ENCODE peak calls at places on chromosomes 11 and 22, in seven cellular contexts. One of them, this sample, is unnamed.

GRCh38 chr11:74185695-74186094 is 14.6 kb downstream of the PPME1 start:
- DNase-seq in NCI-H510A treated with DMSO at 0.1 percent for 48 hours: peak; percentile 76
- DNase-seq in GM12865: no peak
- DNase-seq in mucosa of gallbladder: no peak
- DNase-seq in ecto neural progenitor cell: no peak
- DNase-seq in stimulated activated CD4-positive, alpha-beta T cell treated with anti-CD3 and anti-CD28 coated beads, TNF-alpha, amount 100 ng/mL, for 24 hours: no peak
- DNase-seq in ovary: no peak
- DNase-seq in this sample: no peak

GRCh38 chr11:70365536-70365912 is 32.8 kb upstream of the CTTN start:
- DNase-seq in NCI-H510A treated with DMSO at 0.1 percent for 48 hours: no peak
- DNase-seq in stimulated activated CD4-positive, alpha-beta T cell treated with anti-CD3 and anti-CD28 coated beads, TNF-alpha, amount 100 ng/mL, for 24 hours: no peak
- DNase-seq in ovary: no peak
- DNase-seq in GM12865: no peak
- DNase-seq in ecto neural progenitor cell: no peak
- DNase-seq in mucosa of gallbladder: no peak
- DNase-seq in this sample: no peak

GRCh38 chr22:36369922-36370781 is 17.6 kb downstream of the MYH9 start:
- DNase-seq in ovary: no peak
- DNase-seq in ecto neural progenitor cell: no peak
- DNase-seq in mucosa of gallbladder: peak; percentile 78
- DNase-seq in NCI-H510A treated with DMSO at 0.1 percent for 48 hours: peak; percentile 71
- DNase-seq in stimulated activated CD4-positive, alpha-beta T cell treated with anti-CD3 and anti-CD28 coated beads, TNF-alpha, amount 100 ng/mL, for 24 hours: no peak
- DNase-seq in GM12865: no peak
- DNase-seq in this sample: no peak

GRCh38 chr11:129528296-129528695 is 152.6 kb downstream of the BARX2 start:
- DNase-seq in mucosa of gallbladder: no peak
- DNase-seq in NCI-H510A treated with DMSO at 0.1 percent for 48 hours: no peak
- DNase-seq in stimulated activated CD4-positive, alpha-beta T cell treated with anti-CD3 and anti-CD28 coated beads, TNF-alpha, amount 100 ng/mL, for 24 hours: no peak
- DNase-seq in ecto neural progenitor cell: no peak
- DNase-seq in GM12865: no peak
- DNase-seq in ovary: no peak
- DNase-seq in this sample: no peak

GRCh38 chr11:39745401-39745800 is 1714.1 kb downstream of the LRRC4C start:
- DNase-seq in mucosa of gallbladder: no peak
- DNase-seq in stimulated activated CD4-positive, alpha-beta T cell treated with anti-CD3 and anti-CD28 coated beads, TNF-alpha, amount 100 ng/mL, for 24 hours: no peak
- DNase-seq in ovary: no peak
- DNase-seq in GM12865: no peak
- DNase-seq in ecto neural progenitor cell: no peak
- DNase-seq in NCI-H510A treated with DMSO at 0.1 percent for 48 hours: no peak
- DNase-seq in this sample: no peak

GRCh38 chr11:134980819-134981710 is 569.0 kb upstream of the B3GAT1 start:
- DNase-seq in ecto neural progenitor cell: no peak
- DNase-seq in GM12865: no peak
- DNase-seq in NCI-H510A treated with DMSO at 0.1 percent for 48 hours: no peak
- DNase-seq in stimulated activated CD4-positive, alpha-beta T cell treated with anti-CD3 and anti-CD28 coated beads, TNF-alpha, amount 100 ng/mL, for 24 hours: no peak
- DNase-seq in mucosa of gallbladder: no peak
- DNase-seq in ovary: no peak
- DNase-seq in this sample: no peak

GRCh38 chr11:1640076-1640946 is 10.7 kb downstream of the KRTAP5-5 start:
- DNase-seq in NCI-H510A treated with DMSO at 0.1 percent for 48 hours: no peak
- DNase-seq in stimulated activated CD4-positive, alpha-beta T cell treated with anti-CD3 and anti-CD28 coated beads, TNF-alpha, amount 100 ng/mL, for 24 hours: no peak
- DNase-seq in ovary: no peak
- DNase-seq in ecto neural progenitor cell: peak; percentile 80
- DNase-seq in GM12865: peak; percentile 17
- DNase-seq in mucosa of gallbladder: no peak
- DNase-seq in this sample: no peak

GRCh38 chr11:57598831-57599155 is 1.3 kb downstream of the SERPING1 start:
- DNase-seq in ovary: peak; percentile 25
- DNase-seq in mucosa of gallbladder: peak; percentile 23
- DNase-seq in stimulated activated CD4-positive, alpha-beta T cell treated with anti-CD3 and anti-CD28 coated beads, TNF-alpha, amount 100 ng/mL, for 24 hours: no peak
- DNase-seq in NCI-H510A treated with DMSO at 0.1 percent for 48 hours: no peak
- DNase-seq in ecto neural progenitor cell: no peak
- DNase-seq in GM12865: no peak
- DNase-seq in this sample: peak; percentile 62

GRCh38 chr22:40410731-40411505 is 40.5 kb downstream of the SGSM3 start:
- DNase-seq in NCI-H510A treated with DMSO at 0.1 percent for 48 hours: no peak
- DNase-seq in mucosa of gallbladder: no peak
- DNase-seq in ovary: no peak
- DNase-seq in ecto neural progenitor cell: no peak
- DNase-seq in GM12865: no peak
- DNase-seq in stimulated activated CD4-positive, alpha-beta T cell treated with anti-CD3 and anti-CD28 coated beads, TNF-alpha, amount 100 ng/mL, for 24 hours: no peak
- DNase-seq in this sample: peak; percentile 47

GRCh38 chr22:28710112-28710888 is 30.7 kb upstream of the TTC28 start:
- DNase-seq in stimulated activated CD4-positive, alpha-beta T cell treated with anti-CD3 and anti-CD28 coated beads, TNF-alpha, amount 100 ng/mL, for 24 hours: no peak
- DNase-seq in ecto neural progenitor cell: no peak
- DNase-seq in GM12865: no peak
- DNase-seq in ovary: no peak
- DNase-seq in mucosa of gallbladder: no peak
- DNase-seq in NCI-H510A treated with DMSO at 0.1 percent for 48 hours: no peak
- DNase-seq in this sample: no peak

GRCh38 chr11:14927146-14927545 is 35.1 kb upstream of the CYP2R1 start:
- DNase-seq in stimulated activated CD4-positive, alpha-beta T cell treated with anti-CD3 and anti-CD28 coated beads, TNF-alpha, amount 100 ng/mL, for 24 hours: no peak
- DNase-seq in mucosa of gallbladder: no peak
- DNase-seq in ecto neural progenitor cell: no peak
- DNase-seq in ovary: no peak
- DNase-seq in NCI-H510A treated with DMSO at 0.1 percent for 48 hours: no peak
- DNase-seq in GM12865: no peak
- DNase-seq in this sample: no peak

GRCh38 chr22:32313532-32313931 is 44.1 kb upstream of the RFPL3 start:
- DNase-seq in ecto neural progenitor cell: no peak
- DNase-seq in NCI-H510A treated with DMSO at 0.1 percent for 48 hours: peak; percentile 1
- DNase-seq in mucosa of gallbladder: no peak
- DNase-seq in GM12865: no peak
- DNase-seq in ovary: no peak
- DNase-seq in stimulated activated CD4-positive, alpha-beta T cell treated with anti-CD3 and anti-CD28 coated beads, TNF-alpha, amount 100 ng/mL, for 24 hours: no peak
- DNase-seq in this sample: no peak

GRCh38 chr22:17121235-17122195 is at the start of gene TMEM121B:
- DNase-seq in mucosa of gallbladder: peak; percentile 34
- DNase-seq in NCI-H510A treated with DMSO at 0.1 percent for 48 hours: peak; percentile 81
- DNase-seq in GM12865: no peak
- DNase-seq in ovary: peak; percentile 31
- DNase-seq in ecto neural progenitor cell: peak; percentile 94
- DNase-seq in stimulated activated CD4-positive, alpha-beta T cell treated with anti-CD3 and anti-CD28 coated beads, TNF-alpha, amount 100 ng/mL, for 24 hours: no peak
- DNase-seq in this sample: peak; percentile 79

GRCh38 chr11:108048269-108048668 is 39.6 kb downstream of the CUL5 start:
- DNase-seq in mucosa of gallbladder: no peak
- DNase-seq in ovary: no peak
- DNase-seq in GM12865: no peak
- DNase-seq in ecto neural progenitor cell: no peak
- DNase-seq in NCI-H510A treated with DMSO at 0.1 percent for 48 hours: no peak
- DNase-seq in stimulated activated CD4-positive, alpha-beta T cell treated with anti-CD3 and anti-CD28 coated beads, TNF-alpha, amount 100 ng/mL, for 24 hours: no peak
- DNase-seq in this sample: no peak

GRCh38 chr22:23225724-23226496 is 45.6 kb downstream of the BCR start:
- DNase-seq in GM12865: no peak
- DNase-seq in ovary: no peak
- DNase-seq in NCI-H510A treated with DMSO at 0.1 percent for 48 hours: peak; percentile 21
- DNase-seq in mucosa of gallbladder: no peak
- DNase-seq in stimulated activated CD4-positive, alpha-beta T cell treated with anti-CD3 and anti-CD28 coated beads, TNF-alpha, amount 100 ng/mL, for 24 hours: no peak
- DNase-seq in ecto neural progenitor cell: no peak
- DNase-seq in this sample: no peak

GRCh38 chr22:39144101-39144815 is 8.2 kb downstream of the CBX7 start:
- DNase-seq in ovary: peak; percentile 57
- DNase-seq in GM12865: peak; percentile 82
- DNase-seq in mucosa of gallbladder: peak; percentile 42
- DNase-seq in stimulated activated CD4-positive, alpha-beta T cell treated with anti-CD3 and anti-CD28 coated beads, TNF-alpha, amount 100 ng/mL, for 24 hours: no peak
- DNase-seq in ecto neural progenitor cell: peak; percentile 47
- DNase-seq in NCI-H510A treated with DMSO at 0.1 percent for 48 hours: no peak
- DNase-seq in this sample: peak; percentile 65

GRCh38 chr22:27603111-27603822 is 198.3 kb downstream of the MN1 start:
- DNase-seq in ecto neural progenitor cell: no peak
- DNase-seq in mucosa of gallbladder: no peak
- DNase-seq in NCI-H510A treated with DMSO at 0.1 percent for 48 hours: no peak
- DNase-seq in GM12865: no peak
- DNase-seq in ovary: no peak
- DNase-seq in stimulated activated CD4-positive, alpha-beta T cell treated with anti-CD3 and anti-CD28 coated beads, TNF-alpha, amount 100 ng/mL, for 24 hours: no peak
- DNase-seq in this sample: no peak

GRCh38 chr11:45654741-45655283 is 10.6 kb downstream of the CHST1 start:
- DNase-seq in ecto neural progenitor cell: no peak
- DNase-seq in ovary: peak; percentile 8
- DNase-seq in mucosa of gallbladder: no peak
- DNase-seq in GM12865: no peak
- DNase-seq in stimulated activated CD4-positive, alpha-beta T cell treated with anti-CD3 and anti-CD28 coated beads, TNF-alpha, amount 100 ng/mL, for 24 hours: no peak
- DNase-seq in NCI-H510A treated with DMSO at 0.1 percent for 48 hours: no peak
- DNase-seq in this sample: no peak

GRCh38 chr22:17982572-17983141 is 41.7 kb downstream of the MICAL3 start:
- DNase-seq in stimulated activated CD4-positive, alpha-beta T cell treated with anti-CD3 and anti-CD28 coated beads, TNF-alpha, amount 100 ng/mL, for 24 hours: no peak
- DNase-seq in ovary: no peak
- DNase-seq in NCI-H510A treated with DMSO at 0.1 percent for 48 hours: no peak
- DNase-seq in mucosa of gallbladder: no peak
- DNase-seq in ecto neural progenitor cell: no peak
- DNase-seq in GM12865: no peak
- DNase-seq in this sample: no peak

GRCh38 chr22:21745948-21746347 is 10.4 kb upstream of the YPEL1 start:
- DNase-seq in ovary: no peak
- DNase-seq in ecto neural progenitor cell: no peak
- DNase-seq in mucosa of gallbladder: no peak
- DNase-seq in NCI-H510A treated with DMSO at 0.1 percent for 48 hours: no peak
- DNase-seq in stimulated activated CD4-positive, alpha-beta T cell treated with anti-CD3 and anti-CD28 coated beads, TNF-alpha, amount 100 ng/mL, for 24 hours: no peak
- DNase-seq in GM12865: no peak
- DNase-seq in this sample: no peak